ENCODE peak calls at places on chromosomes 3 and 15, in five cellular contexts. R is A549, G is HepG2, N is endothelial cell of umbilical vein, D is GM12878. P is an unnamed sample.
A peak's percentile ranks its signal among the peaks of the same experiment; 100 is the strongest.

GRCh38 chr15:61736792-61737191 is 323.5 kb downstream of the VPS13C start:
- DNase-seq in G (no peak), D (no peak), N (no peak), R (no peak), P (no peak)

GRCh38 chr3:57910988-57911387 is 97.2 kb upstream of the FLNB start:
- DNase-seq in R (peak; percentile 41), N (peak; percentile 43), D (no peak), G (peak; percentile 16), P (no peak)

GRCh38 chr3:90132220-90132619 is 1024.8 kb downstream of the EPHA3 start:
- DNase-seq in N (no peak), D (no peak), R (no peak), G (no peak), P (no peak)

GRCh38 chr3:119301662-119302061 is 7.5 kb downstream of the ARHGAP31 start:
- DNase-seq in R (no peak), N (no peak), G (no peak), D (no peak), P (no peak)

GRCh38 chr15:91055548-91056331 is 33.3 kb upstream of the VPS33B start:
- DNase-seq in G (peak; percentile 38), D (peak; percentile 11), N (peak; percentile 47), R (peak; percentile 85), P (no peak)

GRCh38 chr3:179069762-179070390 is 1.7 kb downstream of the ZMAT3 start:
- DNase-seq in D (no peak), R (no peak), G (no peak), N (peak; percentile 76), P (no peak)

GRCh38 chr15:99433026-99433756 is 132.6 kb upstream of the MEF2A start:
- DNase-seq in D (no peak), N (no peak), G (no peak), R (no peak), P (peak; percentile 61)

GRCh38 chr3:99319961-99320360 is 318.4 kb upstream of the COL8A1 start:
- DNase-seq in G (no peak), R (no peak), N (peak; percentile 87), D (no peak), P (no peak)

GRCh38 chr15:41465822-41466421 is 27.8 kb upstream of the ITPKA start:
- DNase-seq in N (peak; percentile 75), D (no peak), G (peak; percentile 50), R (peak; percentile 56), P (peak; percentile 39)

GRCh38 chr3:54171509-54171908 is 49.2 kb downstream of the CACNA2D3 start:
- DNase-seq in N (no peak), R (no peak), G (no peak), D (no peak), P (no peak)

GRCh38 chr3:136584728-136585127 is 167.4 kb downstream of the STAG1 start:
- DNase-seq in R (no peak), G (no peak), N (no peak), D (no peak), P (no peak)

GRCh38 chr15:67685008-67685599 is 140.2 kb upstream of the SKOR1 start:
- DNase-seq in G (peak; percentile 25), R (peak; percentile 77), D (no peak), N (peak; percentile 13), P (peak; percentile 14)

GRCh38 chr15:96889734-96890480 is 559.4 kb downstream of the NR2F2 start:
- DNase-seq in D (no peak), G (no peak), N (peak; percentile 72), R (no peak), P (no peak)

GRCh38 chr15:91780387-91780786 is 73.1 kb upstream of the SLCO3A1 start:
- DNase-seq in R (no peak), N (no peak), D (no peak), G (no peak), P (no peak)

GRCh38 chr15:25950014-25950413 is 86.9 kb upstream of the ATP10A start:
- DNase-seq in D (no peak), R (no peak), N (no peak), G (no peak), P (no peak)

GRCh38 chr15:62752687-62753517 is 289.6 kb upstream of the TPM1 start:
- DNase-seq in G (no peak), N (no peak), R (no peak), D (no peak), P (no peak)

GRCh38 chr3:185878920-185879319 is 54.1 kb upstream of the IGF2BP2 start:
- DNase-seq in G (no peak), D (no peak), N (no peak), R (no peak), P (no peak)

GRCh38 chr3:54773251-54773650 is 154.6 kb downstream of the LRTM1 start:
- DNase-seq in R (no peak), N (no peak), G (no peak), D (no peak), P (no peak)

DNA sequence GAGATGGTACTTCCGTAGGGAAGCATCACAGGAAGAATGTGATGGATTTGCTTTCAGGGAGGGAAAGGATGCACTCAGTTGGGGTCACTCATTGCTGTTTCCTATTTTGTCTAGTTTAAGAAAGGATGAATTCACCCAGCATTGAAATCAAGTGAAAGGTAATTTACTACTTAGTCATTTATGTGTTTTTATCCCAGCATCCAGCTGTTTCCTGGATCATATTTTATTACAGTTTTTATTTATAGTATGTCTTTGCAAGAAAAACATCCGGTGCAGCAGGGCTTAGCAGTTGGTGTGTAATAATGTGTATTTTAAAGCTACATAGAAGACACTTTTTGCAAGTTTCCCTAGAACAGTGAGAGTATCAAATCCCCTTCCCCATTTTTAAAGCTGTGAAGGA is 37.4 kb upstream of the GOLGA8B start:
- DNase-seq in N (peak; percentile 87), D (no peak), R (no peak), G (no peak), P (no peak)
- H3K27ac ChIP-seq in N (peak overlapping the region; percentile 61), D (no peak overlapping the region), R (no peak overlapping the region), G (no peak overlapping the region), P (no peak overlapping the region)

GRCh38 chr3:96619475-96619874 is 194.9 kb upstream of the EPHA6 start:
- DNase-seq in R (no peak), G (no peak), D (no peak), N (no peak), P (no peak)
- TF ChIP-seq MYC in R (no peak), G (no peak), D (no peak), N (no peak), P (no peak)

GRCh38 chr3:146970236-146970635 is 365.1 kb upstream of the PLSCR5 start:
- DNase-seq in G (no peak), R (no peak), N (no peak), D (no peak), P (no peak)
- H3K27ac ChIP-seq in G (no peak overlapping the region), R (no peak overlapping the region), N (no peak overlapping the region), D (no peak overlapping the region), P (no peak overlapping the region)

DNA sequence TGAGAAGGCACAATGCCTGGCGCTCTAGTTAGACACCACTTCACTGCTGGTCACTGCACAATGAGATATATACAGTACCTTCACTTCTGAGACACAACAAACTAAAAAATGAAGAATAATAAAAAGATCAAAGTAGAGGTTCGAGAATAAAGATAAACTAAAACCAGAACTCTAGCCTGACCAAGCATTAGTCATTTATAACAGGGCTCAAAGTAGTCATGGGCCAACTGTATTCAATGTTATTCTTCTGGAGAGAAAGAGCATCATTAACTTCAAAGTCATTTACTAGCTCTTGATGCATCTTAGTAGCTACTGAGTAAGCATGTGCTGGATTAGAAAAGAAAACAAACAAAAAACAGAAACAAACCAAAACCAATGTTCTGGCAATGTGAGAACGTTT is 145.2 kb downstream of the SSR3 start:
- DNase-seq in R (no peak), N (no peak), D (no peak), G (no peak), P (no peak)
- TF ChIP-seq MYC in R (no peak), N (no peak), D (no peak), G (no peak), P (no peak)

GRCh38 chr15:85100186-85100937 is 118.7 kb downstream of the PDE8A start:
- DNase-seq in N (no peak), G (no peak), D (no peak), R (no peak), P (no peak)
- H3K27ac ChIP-seq in N (no peak overlapping the region), G (no peak overlapping the region), D (no peak overlapping the region), R (no peak overlapping the region), P (no peak overlapping the region)

GRCh38 chr15:68783226-68784054 is 37.3 kb downstream of the ANP32A start:
- DNase-seq in G (peak; percentile 19), R (peak; percentile 39), N (peak; percentile 32), D (no peak), P (peak; percentile 59)
- TF ChIP-seq MYC in G (no peak), R (no peak), N (no peak), D (no peak), P (no peak)

GRCh38 chr3:42476225-42477160 is 25.9 kb upstream of the VIPR1 start:
- DNase-seq in G (no peak), R (no peak), N (peak; percentile 25), D (no peak), P (no peak)
- H3K27ac ChIP-seq in G (no peak overlapping the region), R (no peak overlapping the region), N (no peak overlapping the region), D (no peak overlapping the region), P (no peak overlapping the region)

GRCh38 chr3:43641306-43642114 is 19.7 kb upstream of the ANO10 start:
- DNase-seq in D (no peak), G (no peak), R (no peak), N (no peak), P (no peak)

GRCh38 chr3:43632986-43633385 is 11.2 kb upstream of the ANO10 start:
- DNase-seq in D (no peak), R (no peak), G (no peak), N (no peak), P (no peak)

GRCh38 chr3:43644443-43644842 is 22.6 kb upstream of the ANO10 start:
- DNase-seq in G (no peak), D (no peak), N (no peak), R (no peak), P (no peak)

GRCh38 chr3:43637702-43638101 is 15.9 kb upstream of the ANO10 start:
- DNase-seq in D (no peak), N (peak; percentile 30), G (no peak), R (no peak), P (no peak)

GRCh38 chr3:43638594-43639447 is 17.0 kb upstream of the ANO10 start:
- DNase-seq in N (peak; percentile 9), G (no peak), D (no peak), R (peak; percentile 54), P (peak; percentile 92)
- TF ChIP-seq MYC in N (no peak), G (no peak), D (no peak), R (no peak), P (peak; percentile 42)

P was measured in K562.